ENCODE peak calls at places on chromosomes 11 and 22, in six cellular contexts. J is HFF-Myc; D is activated T-cell treated with anti-CD3 and anti-CD28 coated beads, Interleukin-2, amount 50 U/mL, for 4 hours; N is NCI-H524 treated with DMSO at 0.1 percent for 48 hours; S is activated CD8-positive, alpha-beta memory T cell treated with anti-CD3 and anti-CD28 coated beads, Interleukin-2, amount 50 U/mL, for 48 hours; O is NCI-H2029. B is an unnamed sample.

GRCh38 chr22:38443675-38444521 is 11.1 kb downstream of the KCNJ4 start:
- DNase-seq in J (no peak), S (no peak), O (no peak), N (no peak), D (no peak), B (peak)

GRCh38 chr11:134041791-134042696 is 26.8 kb upstream of the JAM3 start:
- DNase-seq in D (no peak), J (no peak), N (no peak), S (no peak), O (no peak), B (no peak)

GRCh38 chr11:4830909-4831308 is 9.8 kb downstream of the OR51F2 start:
- DNase-seq in J (no peak), D (no peak), O (peak), N (no peak), S (no peak), B (no peak)

GRCh38 chr11:127627629-127628462 is 627.3 kb upstream of the KIRREL3 start:
- DNase-seq in D (no peak), N (peak), S (no peak), O (peak), J (no peak), B (peak)

GRCh38 chr11:66032962-66033735 is 6.9 kb upstream of the CATSPER1 start:
- DNase-seq in S (no peak), N (no peak), O (no peak), J (no peak), D (no peak), B (peak)

GRCh38 chr11:61675826-61676225 is 4.4 kb upstream of the DAGLA start:
- DNase-seq in N (no peak), O (no peak), J (no peak), D (no peak), S (no peak), B (no peak)

GRCh38 chr11:73598719-73599379 is 937 bp upstream of the FAM168A start:
- DNase-seq in O (no peak), J (no peak), N (no peak), S (no peak), D (no peak), B (no peak)

GRCh38 chr22:44680481-44680894 is 21.5 kb upstream of the PRR5 start:
- DNase-seq in O (no peak), S (no peak), D (no peak), N (no peak), J (no peak), B (no peak)

GRCh38 chr11:128933481-128934178 is 9.0 kb downstream of the TP53AIP1 start:
- DNase-seq in N (peak), J (peak), S (no peak), O (no peak), D (no peak), B (no peak)

GRCh38 chr22:22995166-22995565 is 75.2 kb upstream of the GNAZ start:
- DNase-seq in S (no peak), N (no peak), D (no peak), O (no peak), J (no peak), B (no peak)

GRCh38 chr11:44316388-44317240 is 6.7 kb upstream of the ALX4 start:
- DNase-seq in N (no peak), D (no peak), O (peak), J (no peak), S (no peak), B (no peak)

GRCh38 chr11:41842673-41843072 is 383.2 kb upstream of the LRRC4C start:
- DNase-seq in S (no peak), D (no peak), N (no peak), O (no peak), J (no peak), B (no peak)

GRCh38 chr11:94759522-94759921 is 8.6 kb upstream of the AMOTL1 start:
- DNase-seq in D (no peak), J (no peak), S (no peak), N (no peak), O (no peak), B (no peak)

GRCh38 chr11:112113539-112114457 is 27.1 kb downstream of the SDHD start:
- DNase-seq in N (peak), D (no peak), J (peak), S (no peak), O (peak), B (peak)

GRCh38 chr11:69123593-69124545 is 31.9 kb upstream of the SMIM38 start:
- DNase-seq in O (no peak), N (no peak), J (no peak), S (no peak), D (no peak), B (no peak)

GRCh38 chr11:124760205-124760652 is 1.9 kb downstream of the ESAM start:
- DNase-seq in N (no peak), S (no peak), O (no peak), D (no peak), J (no peak), B (no peak)

GRCh38 chr11:65493367-65494176 is 5.3 kb upstream of the MALAT1 start:
- DNase-seq in N (no peak), O (no peak), S (no peak), D (no peak), J (no peak), B (no peak)

GRCh38 chr11:77074205-77074604 is 7.4 kb downstream of the CAPN5 start:
- DNase-seq in S (no peak), D (no peak), N (no peak), J (no peak), O (no peak), B (no peak)

GRCh38 chr11:64001552-64002427 is 15.6 kb downstream of the OTUB1 start:
- DNase-seq in J (no peak), D (no peak), O (no peak), S (no peak), N (no peak), B (no peak)

GRCh38 chr11:119764108-119764874 is 35.3 kb upstream of the NECTIN1 start:
- DNase-seq in O (peak), S (no peak), N (peak), D (no peak), J (peak), B (no peak)

GRCh38 chr11:123430736-123431356 is 777 bp downstream of the GRAMD1B start:
- DNase-seq in O (peak), J (no peak), D (peak), S (peak), N (peak), B (no peak)

GRCh38 chr11:91926967-91927366 is 297.7 kb upstream of the FAT3 start:
- DNase-seq in D (no peak), J (no peak), O (peak), N (no peak), S (no peak), B (no peak)

GRCh38 chr11:16587670-16588069 is 150.8 kb upstream of the C11orf58 start:
- DNase-seq in N (no peak), D (no peak), S (no peak), J (no peak), O (no peak), B (no peak)

GRCh38 chr22:28630185-28630580 is 49.5 kb downstream of the TTC28 start:
- DNase-seq in O (no peak), D (no peak), S (no peak), J (no peak), N (no peak), B (no peak)

GRCh38 chr11:64703048-64703447 is 19.9 kb downstream of the NRXN2 start:
- DNase-seq in J (no peak), N (no peak), S (no peak), O (no peak), D (no peak), B (no peak)

GRCh38 chr11:86916330-86916729 is 38.9 kb downstream of the FZD4 start:
- DNase-seq in N (no peak), S (no peak), J (peak), D (no peak), O (no peak), B (no peak)

GRCh38 chr11:69040581-69041260 is 8.0 kb upstream of the TPCN2 start:
- DNase-seq in D (no peak), S (no peak), N (no peak), O (no peak), J (peak), B (no peak)

GRCh38 chr11:1870721-1871466 is 18.0 kb downstream of the LSP1 start:
- DNase-seq in O (no peak), J (no peak), D (peak), S (no peak), N (no peak), B (peak)

GRCh38 chr11:36596880-36597279 is 1.2 kb downstream of the RAG2 start:
- DNase-seq in D (no peak), S (no peak), O (no peak), J (no peak), N (no peak), B (no peak)

B was measured in LNCaP clone FGC.